ENCODE peak calls at places on chromosome 20, in six cellular contexts. E, X, B, Z, P and K are unnamed samples.

GRCh38 chr20:38109657-38110524 is 55.2 kb downstream of the TGM2 start:
- DNase-seq in B (peak; percentile 94), P (no peak), E (no peak), Z (no peak), X (no peak), K (no peak)

GRCh38 chr20:54340667-54341081 is 132.8 kb downstream of the PFDN4 start:
- DNase-seq in Z (no peak), P (no peak), E (no peak), B (no peak), X (no peak), K (no peak)

GRCh38 chr20:64156136-64156885 is 7.9 kb upstream of the MYT1 start:
- DNase-seq in P (no peak), X (peak; percentile 63), E (no peak), Z (no peak), B (no peak), K (no peak)

GRCh38 chr20:8854566-8854965 is 214.3 kb upstream of the PLCB4 start:
- DNase-seq in P (no peak), B (peak; percentile 59), X (no peak), Z (no peak), E (no peak), K (no peak)

GRCh38 chr20:10673176-10673830 is 496 bp downstream of the JAG1 start:
- DNase-seq in E (no peak), Z (no peak), P (peak; percentile 35), X (peak; percentile 72), B (no peak), K (no peak)

GRCh38 chr20:63350196-63350595 is 11.0 kb downstream of the CHRNA4 start:
- DNase-seq in E (no peak), Z (no peak), B (no peak), X (no peak), P (no peak), K (no peak)

GRCh38 chr20:17700637-17701036 is 871 bp downstream of the BANF2 start:
- DNase-seq in B (no peak), Z (no peak), X (no peak), E (no peak), P (no peak), K (no peak)

GRCh38 chr20:57693002-57693582 is 16.7 kb downstream of the PMEPA1 start:
- DNase-seq in P (no peak), Z (no peak), E (no peak), B (no peak), X (no peak), K (no peak)

GRCh38 chr20:41386502-41387427 is 20.1 kb upstream of the EMILIN3 start:
- DNase-seq in P (no peak), X (peak; percentile 74), E (no peak), Z (no peak), B (peak; percentile 55), K (no peak)

GRCh38 chr20:52746768-52747167 is 225.4 kb upstream of the TSHZ2 start:
- DNase-seq in E (no peak), X (peak; percentile 59), Z (no peak), P (no peak), B (no peak), K (no peak)

GRCh38 chr20:51884561-51884960 is 82.2 kb upstream of the SALL4 start:
- DNase-seq in P (peak; percentile 6), B (no peak), Z (no peak), E (no peak), X (no peak), K (no peak)

GRCh38 chr20:50344232-50345071 is 153.8 kb downstream of the CEBPB start:
- DNase-seq in P (no peak), B (no peak), X (no peak), E (no peak), Z (no peak), K (no peak)